ENCODE peak calls at places on chromosomes 3 and 15, in seven cellular contexts. W, J, G, S, R, Z and A are unnamed samples.
A peak's percentile ranks its signal among the peaks of the same experiment; 100 is the strongest.

GRCh38 chr3:67719333-67719732 is 64.9 kb upstream of the SUCLG2 start:
- DNase-seq in W (no peak), J (no peak), G (no peak), S (no peak), R (no peak), Z (peak; percentile 20), A (no peak)

GRCh38 chr15:69834756-69835155 is 263.0 kb downstream of the TLE3 start:
- DNase-seq in W (no peak), J (no peak), G (no peak), S (no peak), R (no peak), Z (no peak), A (no peak)

GRCh38 chr3:108234387-108234957 is 12.2 kb upstream of the IFT57 start:
- DNase-seq in W (no peak), J (no peak), G (no peak), S (no peak), R (no peak), Z (no peak), A (no peak)

GRCh38 chr3:172129868-172130751 is 90.7 kb downstream of the FNDC3B start:
- DNase-seq in W (no peak), J (no peak), G (peak; percentile 86), S (peak; percentile 93), R (peak; percentile 94), Z (peak; percentile 81), A (no peak)

GRCh38 chr3:151925419-151925818 is 52.0 kb downstream of the SUCNR1 start:
- DNase-seq in W (no peak), J (no peak), G (no peak), S (no peak), R (no peak), Z (no peak), A (no peak)

GRCh38 chr15:70831094-70831911 is 22.7 kb downstream of the LARP6 start:
- DNase-seq in W (no peak), J (no peak), G (no peak), S (no peak), R (no peak), Z (no peak), A (no peak)

GRCh38 chr3:45968706-45969105 is 25.4 kb downstream of the CXCR6 start:
- DNase-seq in W (no peak), J (no peak), G (no peak), S (no peak), R (no peak), Z (peak; percentile 33), A (no peak)

GRCh38 chr3:117473981-117474563 is 764.5 kb downstream of the TUSC7 start:
- DNase-seq in W (no peak), J (no peak), G (no peak), S (no peak), R (no peak), Z (no peak), A (no peak)

GRCh38 chr3:138862924-138863775 is 28.4 kb upstream of the PIK3CB start:
- DNase-seq in W (no peak), J (no peak), G (peak; percentile 21), S (no peak), R (no peak), Z (peak; percentile 16), A (no peak)

GRCh38 chr15:43527016-43527801 is 9.8 kb downstream of the MAP1A start:
- DNase-seq in W (no peak), J (no peak), G (no peak), S (no peak), R (no peak), Z (no peak), A (no peak)

GRCh38 chr15:101689901-101690300 is 34.4 kb downstream of the TARS3 start:
- DNase-seq in W (no peak), J (no peak), G (no peak), S (no peak), R (no peak), Z (peak; percentile 18), A (no peak)

GRCh38 chr3:35707904-35708303 is 68.6 kb downstream of the ARPP21 start:
- DNase-seq in W (no peak), J (no peak), G (no peak), S (no peak), R (no peak), Z (no peak), A (no peak)

GRCh38 chr15:100525894-100526512 is 2.7 kb downstream of the CERS3 start:
- DNase-seq in W (no peak), J (peak; percentile 99), G (peak; percentile 49), S (no peak), R (no peak), Z (no peak), A (no peak)

GRCh38 chr3:197364410-197365071 is 66.1 kb upstream of the DLG1 start:
- DNase-seq in W (no peak), J (no peak), G (no peak), S (no peak), R (no peak), Z (no peak), A (no peak)

GRCh38 chr15:57335326-57336118 is 40.8 kb upstream of the CGNL1 start:
- DNase-seq in W (no peak), J (no peak), G (no peak), S (no peak), R (no peak), Z (no peak), A (no peak)

GRCh38 chr3:58874795-58875194 is 175.0 kb downstream of the CFAP20DC start:
- DNase-seq in W (no peak), J (no peak), G (no peak), S (no peak), R (no peak), Z (peak; percentile 52), A (no peak)

GRCh38 chr15:44598892-44599291 is 61.9 kb downstream of the EIF3J start:
- DNase-seq in W (no peak), J (peak; percentile 51), G (no peak), S (no peak), R (no peak), Z (no peak), A (no peak)

GRCh38 chr3:55525436-55525835 is 38.3 kb upstream of the WNT5A start:
- DNase-seq in W (no peak), J (no peak), G (no peak), S (no peak), R (no peak), Z (no peak), A (no peak)

GRCh38 chr15:28191832-28192231 is 92.7 kb upstream of the OCA2 start:
- DNase-seq in W (peak; percentile 6), J (no peak), G (peak; percentile 76), S (peak; percentile 52), R (no peak), Z (peak; percentile 17), A (no peak)

GRCh38 chr3:54897028-54897711 is 30.7 kb downstream of the LRTM1 start:
- DNase-seq in W (no peak), J (no peak), G (no peak), S (no peak), R (no peak), Z (no peak), A (no peak)

GRCh38 chr3:42123012-42123581 is 31.9 kb downstream of the TRAK1 start:
- DNase-seq in W (no peak), J (peak; percentile 63), G (no peak), S (no peak), R (no peak), Z (no peak), A (no peak)

GRCh38 chr3:194556086-194557056 is 69.6 kb upstream of the ATP13A3 start:
- DNase-seq in W (no peak), J (no peak), G (peak; percentile 35), S (no peak), R (no peak), Z (peak; percentile 57), A (no peak)

DNA sequence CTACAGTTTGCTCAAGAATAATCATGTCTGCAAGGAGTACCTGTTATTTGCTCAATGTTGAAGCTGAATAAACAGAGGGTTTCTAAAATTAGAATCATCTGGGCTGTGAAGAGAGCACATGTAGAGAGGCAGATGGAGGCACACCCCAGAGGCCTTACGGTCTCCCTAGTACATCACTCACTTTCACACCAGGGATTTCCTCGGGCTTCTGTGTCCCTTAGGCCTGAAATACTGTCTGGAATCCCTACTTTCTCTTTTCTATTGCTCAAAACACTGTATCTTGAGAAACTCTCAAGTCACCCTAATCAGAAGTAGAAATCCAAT is 473.7 kb upstream of the ROBO2 start:
- DNase-seq in W (no peak), J (no peak), G (no peak), S (no peak), R (peak; percentile 33), Z (no peak), A (no peak)
- H3K4me3 ChIP-seq in W (no peak overlapping the region), J (no peak overlapping the region), G (no peak overlapping the region), S (no peak overlapping the region), R (no peak overlapping the region), Z (no peak overlapping the region), A (no peak overlapping the region)

GRCh38 chr3:12992629-12993021 is 80.6 kb downstream of the IQSEC1 start:
- DNase-seq in W (peak; percentile 35), J (no peak), G (peak; percentile 18), S (no peak), R (no peak), Z (no peak), A (no peak)
- H3K4me3 ChIP-seq in W (no peak overlapping the region), J (no peak overlapping the region), G (no peak overlapping the region), S (peak overlapping the region; percentile 82), R (no peak overlapping the region), Z (no peak overlapping the region), A (no peak overlapping the region)

GRCh38 chr3:112637700-112638099 is 3.2 kb downstream of the CCDC80 start:
- DNase-seq in W (no peak), J (no peak), G (no peak), S (no peak), R (no peak), Z (no peak), A (no peak)

GRCh38 chr3:112638327-112639020 is 2.5 kb downstream of the CCDC80 start:
- DNase-seq in W (no peak), J (no peak), G (no peak), S (no peak), R (no peak), Z (no peak), A (no peak)

GRCh38 chr3:112640333-112640863 is 545 bp downstream of the CCDC80 start:
- DNase-seq in W (peak; percentile 38), J (no peak), G (peak; percentile 41), S (no peak), R (no peak), Z (peak; percentile 80), A (no peak)

GRCh38 chr3:112640864-112641751 is at the start of gene CCDC80:
- DNase-seq in W (peak; percentile 73), J (no peak), G (no peak), S (no peak), R (no peak), Z (peak; percentile 76), A (no peak)

GRCh38 chr3:112639451-112640332 is 1.3 kb downstream of the CCDC80 start:
- DNase-seq in W (no peak), J (no peak), G (peak; percentile 32), S (no peak), R (no peak), Z (no peak), A (no peak)
- H3K4me3 ChIP-seq in W (peak overlapping the region; percentile 21), J (no peak overlapping the region), G (peak overlapping the region; percentile 35), S (peak overlapping the region; percentile 40), R (peak overlapping the region; percentile 24), Z (peak overlapping the region; percentile 34), A (no peak overlapping the region)

GRCh38 chr3:141950572-141951493 is 74.4 kb downstream of the ATP1B3 start:
- DNase-seq in W (no peak), J (no peak), G (no peak), S (no peak), R (no peak), Z (no peak), A (no peak)
- H3K4me3 ChIP-seq in W (no peak overlapping the region), J (no peak overlapping the region), G (no peak overlapping the region), S (no peak overlapping the region), R (no peak overlapping the region), Z (no peak overlapping the region), A (no peak overlapping the region)

GRCh38 chr15:58585668-58586461 is 154.1 kb downstream of the LIPC start:
- DNase-seq in W (no peak), J (no peak), G (no peak), S (no peak), R (no peak), Z (no peak), A (peak; percentile 8)
- H3K4me3 ChIP-seq in W (no peak overlapping the region), J (no peak overlapping the region), G (no peak overlapping the region), S (no peak overlapping the region), R (no peak overlapping the region), Z (no peak overlapping the region), A (no peak overlapping the region)